ENCODE peak calls at places on chromosomes 16 and 17, in ten cellular contexts. One of them, this sample, is unnamed.

GRCh38 chr17:76718516-76718915 is 7.8 kb upstream of the MXRA7 start:
- DNase-seq in head of caudate nucleus: no peak
- DNase-seq in lung: no peak
- DNase-seq in stimulated activated CD4-positive, alpha-beta T cell treated with anti-CD3 and anti-CD28 coated beads, Interleukin-1b, Interleukin-23, amount 100 ng/mL, for 1 hour: no peak
- DNase-seq in HTR-8/SVneo: no peak
- DNase-seq in GM10248: no peak
- DNase-seq in T-helper 2 cell: no peak
- DNase-seq in stomach: no peak
- DNase-seq in ELF-1: no peak
- DNase-seq in activated T-helper 1 cell treated with anti-CD3 and anti-CD28 coated beads, Interleukin-12 subunit alpha, Interleukin-12 subunit beta, Interleukin-2, Interleukin-4 antibody, amounts not matched to agents 30 ng/mL and 10 ng/mL and 1 ng/mL, durations not matched to agents 14 hours and 24 hours and 36 hours: no peak
- DNase-seq in this sample: no peak

GRCh38 chr17:9053406-9053805 is 32.1 kb downstream of the NTN1 start:
- DNase-seq in HTR-8/SVneo: no peak
- DNase-seq in lung: no peak
- DNase-seq in stomach: no peak
- DNase-seq in GM10248: no peak
- DNase-seq in ELF-1: peak; percentile 11
- DNase-seq in activated T-helper 1 cell treated with anti-CD3 and anti-CD28 coated beads, Interleukin-12 subunit alpha, Interleukin-12 subunit beta, Interleukin-2, Interleukin-4 antibody, amounts not matched to agents 30 ng/mL and 10 ng/mL and 1 ng/mL, durations not matched to agents 14 hours and 24 hours and 36 hours: no peak
- DNase-seq in head of caudate nucleus: no peak
- DNase-seq in T-helper 2 cell: no peak
- DNase-seq in stimulated activated CD4-positive, alpha-beta T cell treated with anti-CD3 and anti-CD28 coated beads, Interleukin-1b, Interleukin-23, amount 100 ng/mL, for 1 hour: no peak
- DNase-seq in this sample: no peak

GRCh38 chr17:80374732-80375118 is 40.2 kb upstream of the ENDOV start:
- DNase-seq in lung: no peak
- DNase-seq in activated T-helper 1 cell treated with anti-CD3 and anti-CD28 coated beads, Interleukin-12 subunit alpha, Interleukin-12 subunit beta, Interleukin-2, Interleukin-4 antibody, amounts not matched to agents 30 ng/mL and 10 ng/mL and 1 ng/mL, durations not matched to agents 14 hours and 24 hours and 36 hours: no peak
- DNase-seq in T-helper 2 cell: no peak
- DNase-seq in ELF-1: no peak
- DNase-seq in stomach: no peak
- DNase-seq in HTR-8/SVneo: no peak
- DNase-seq in stimulated activated CD4-positive, alpha-beta T cell treated with anti-CD3 and anti-CD28 coated beads, Interleukin-1b, Interleukin-23, amount 100 ng/mL, for 1 hour: no peak
- DNase-seq in head of caudate nucleus: no peak
- DNase-seq in GM10248: no peak
- DNase-seq in this sample: no peak

GRCh38 chr16:25213709-25214416 is 2.9 kb upstream of the AQP8 start:
- DNase-seq in T-helper 2 cell: no peak
- DNase-seq in HTR-8/SVneo: no peak
- DNase-seq in GM10248: no peak
- DNase-seq in head of caudate nucleus: no peak
- DNase-seq in lung: no peak
- DNase-seq in stimulated activated CD4-positive, alpha-beta T cell treated with anti-CD3 and anti-CD28 coated beads, Interleukin-1b, Interleukin-23, amount 100 ng/mL, for 1 hour: no peak
- DNase-seq in ELF-1: no peak
- DNase-seq in stomach: no peak
- DNase-seq in activated T-helper 1 cell treated with anti-CD3 and anti-CD28 coated beads, Interleukin-12 subunit alpha, Interleukin-12 subunit beta, Interleukin-2, Interleukin-4 antibody, amounts not matched to agents 30 ng/mL and 10 ng/mL and 1 ng/mL, durations not matched to agents 14 hours and 24 hours and 36 hours: no peak
- DNase-seq in this sample: no peak

GRCh38 chr17:61309857-61310256 is 89.8 kb upstream of the TBX2 start:
- DNase-seq in HTR-8/SVneo: peak; percentile 49
- DNase-seq in activated T-helper 1 cell treated with anti-CD3 and anti-CD28 coated beads, Interleukin-12 subunit alpha, Interleukin-12 subunit beta, Interleukin-2, Interleukin-4 antibody, amounts not matched to agents 30 ng/mL and 10 ng/mL and 1 ng/mL, durations not matched to agents 14 hours and 24 hours and 36 hours: no peak
- DNase-seq in head of caudate nucleus: no peak
- DNase-seq in ELF-1: no peak
- DNase-seq in GM10248: no peak
- DNase-seq in T-helper 2 cell: no peak
- DNase-seq in stomach: no peak
- DNase-seq in stimulated activated CD4-positive, alpha-beta T cell treated with anti-CD3 and anti-CD28 coated beads, Interleukin-1b, Interleukin-23, amount 100 ng/mL, for 1 hour: no peak
- DNase-seq in lung: no peak
- DNase-seq in this sample: no peak

GRCh38 chr17:68053237-68054030 is 17.9 kb downstream of the KPNA2 start:
- DNase-seq in stomach: no peak
- DNase-seq in stimulated activated CD4-positive, alpha-beta T cell treated with anti-CD3 and anti-CD28 coated beads, Interleukin-1b, Interleukin-23, amount 100 ng/mL, for 1 hour: no peak
- DNase-seq in GM10248: no peak
- DNase-seq in activated T-helper 1 cell treated with anti-CD3 and anti-CD28 coated beads, Interleukin-12 subunit alpha, Interleukin-12 subunit beta, Interleukin-2, Interleukin-4 antibody, amounts not matched to agents 30 ng/mL and 10 ng/mL and 1 ng/mL, durations not matched to agents 14 hours and 24 hours and 36 hours: no peak
- DNase-seq in HTR-8/SVneo: peak; percentile 31
- DNase-seq in lung: peak; percentile 34
- DNase-seq in head of caudate nucleus: no peak
- DNase-seq in T-helper 2 cell: no peak
- DNase-seq in ELF-1: no peak
- DNase-seq in this sample: no peak

GRCh38 chr17:42878123-42878880 is 22.3 kb upstream of the G6PC1 start:
- DNase-seq in T-helper 2 cell: no peak
- DNase-seq in activated T-helper 1 cell treated with anti-CD3 and anti-CD28 coated beads, Interleukin-12 subunit alpha, Interleukin-12 subunit beta, Interleukin-2, Interleukin-4 antibody, amounts not matched to agents 30 ng/mL and 10 ng/mL and 1 ng/mL, durations not matched to agents 14 hours and 24 hours and 36 hours: no peak
- DNase-seq in stimulated activated CD4-positive, alpha-beta T cell treated with anti-CD3 and anti-CD28 coated beads, Interleukin-1b, Interleukin-23, amount 100 ng/mL, for 1 hour: no peak
- DNase-seq in GM10248: no peak
- DNase-seq in stomach: peak; percentile 81
- DNase-seq in HTR-8/SVneo: no peak
- DNase-seq in lung: no peak
- DNase-seq in ELF-1: peak; percentile 90
- DNase-seq in head of caudate nucleus: no peak
- DNase-seq in this sample: no peak

GRCh38 chr17:77274137-77274829 is 133.5 kb downstream of the SEC14L1 start:
- DNase-seq in stomach: no peak
- DNase-seq in GM10248: no peak
- DNase-seq in activated T-helper 1 cell treated with anti-CD3 and anti-CD28 coated beads, Interleukin-12 subunit alpha, Interleukin-12 subunit beta, Interleukin-2, Interleukin-4 antibody, amounts not matched to agents 30 ng/mL and 10 ng/mL and 1 ng/mL, durations not matched to agents 14 hours and 24 hours and 36 hours: no peak
- DNase-seq in HTR-8/SVneo: no peak
- DNase-seq in stimulated activated CD4-positive, alpha-beta T cell treated with anti-CD3 and anti-CD28 coated beads, Interleukin-1b, Interleukin-23, amount 100 ng/mL, for 1 hour: no peak
- DNase-seq in ELF-1: no peak
- DNase-seq in lung: no peak
- DNase-seq in head of caudate nucleus: no peak
- DNase-seq in T-helper 2 cell: no peak
- DNase-seq in this sample: no peak

GRCh38 chr17:1197781-1198490 is 18.2 kb upstream of the ABR start:
- DNase-seq in HTR-8/SVneo: no peak
- DNase-seq in activated T-helper 1 cell treated with anti-CD3 and anti-CD28 coated beads, Interleukin-12 subunit alpha, Interleukin-12 subunit beta, Interleukin-2, Interleukin-4 antibody, amounts not matched to agents 30 ng/mL and 10 ng/mL and 1 ng/mL, durations not matched to agents 14 hours and 24 hours and 36 hours: peak; percentile 61
- DNase-seq in T-helper 2 cell: no peak
- DNase-seq in ELF-1: peak; percentile 27
- DNase-seq in lung: peak; percentile 70
- DNase-seq in head of caudate nucleus: peak; percentile 67
- DNase-seq in stomach: peak; percentile 69
- DNase-seq in GM10248: peak; percentile 85
- DNase-seq in stimulated activated CD4-positive, alpha-beta T cell treated with anti-CD3 and anti-CD28 coated beads, Interleukin-1b, Interleukin-23, amount 100 ng/mL, for 1 hour: no peak
- DNase-seq in this sample: peak; percentile 95

GRCh38 chr17:76458580-76459490 is 5.9 kb upstream of the UBE2O start:
- DNase-seq in T-helper 2 cell: no peak
- DNase-seq in stomach: peak; percentile 70
- DNase-seq in GM10248: peak; percentile 77
- DNase-seq in head of caudate nucleus: no peak
- DNase-seq in lung: peak; percentile 51
- DNase-seq in stimulated activated CD4-positive, alpha-beta T cell treated with anti-CD3 and anti-CD28 coated beads, Interleukin-1b, Interleukin-23, amount 100 ng/mL, for 1 hour: no peak
- DNase-seq in ELF-1: peak; percentile 87
- DNase-seq in activated T-helper 1 cell treated with anti-CD3 and anti-CD28 coated beads, Interleukin-12 subunit alpha, Interleukin-12 subunit beta, Interleukin-2, Interleukin-4 antibody, amounts not matched to agents 30 ng/mL and 10 ng/mL and 1 ng/mL, durations not matched to agents 14 hours and 24 hours and 36 hours: no peak
- DNase-seq in HTR-8/SVneo: peak; percentile 76
- DNase-seq in this sample: no peak

GRCh38 chr16:56297684-56298083 is 106.4 kb downstream of the GNAO1 start:
- DNase-seq in T-helper 2 cell: no peak
- DNase-seq in head of caudate nucleus: no peak
- DNase-seq in stimulated activated CD4-positive, alpha-beta T cell treated with anti-CD3 and anti-CD28 coated beads, Interleukin-1b, Interleukin-23, amount 100 ng/mL, for 1 hour: no peak
- DNase-seq in lung: no peak
- DNase-seq in stomach: no peak
- DNase-seq in HTR-8/SVneo: no peak
- DNase-seq in activated T-helper 1 cell treated with anti-CD3 and anti-CD28 coated beads, Interleukin-12 subunit alpha, Interleukin-12 subunit beta, Interleukin-2, Interleukin-4 antibody, amounts not matched to agents 30 ng/mL and 10 ng/mL and 1 ng/mL, durations not matched to agents 14 hours and 24 hours and 36 hours: no peak
- DNase-seq in ELF-1: no peak
- DNase-seq in GM10248: no peak
- DNase-seq in this sample: no peak

GRCh38 chr17:1557355-1558095 is 5.1 kb downstream of the PITPNA start:
- DNase-seq in stomach: no peak
- DNase-seq in lung: no peak
- DNase-seq in stimulated activated CD4-positive, alpha-beta T cell treated with anti-CD3 and anti-CD28 coated beads, Interleukin-1b, Interleukin-23, amount 100 ng/mL, for 1 hour: no peak
- DNase-seq in ELF-1: no peak
- DNase-seq in activated T-helper 1 cell treated with anti-CD3 and anti-CD28 coated beads, Interleukin-12 subunit alpha, Interleukin-12 subunit beta, Interleukin-2, Interleukin-4 antibody, amounts not matched to agents 30 ng/mL and 10 ng/mL and 1 ng/mL, durations not matched to agents 14 hours and 24 hours and 36 hours: no peak
- DNase-seq in GM10248: no peak
- DNase-seq in T-helper 2 cell: no peak
- DNase-seq in head of caudate nucleus: no peak
- DNase-seq in HTR-8/SVneo: no peak
- DNase-seq in this sample: no peak

This sample was measured in aorta.